ENCODE peak calls at places on chromosome 6, in six cellular contexts. One of them, this sample, is unnamed.

GRCh38 chr6:19327246-19327645 is 509.9 kb upstream of the ID4 start:
- DNase-seq in right atrium auricular region: no peak
- DNase-seq in breast epithelium: no peak
- DNase-seq in keratinocyte: no peak
- DNase-seq in fibroblast of lung: peak; percentile 18
- DNase-seq in epithelial cell of esophagus: peak; percentile 8
- DNase-seq in this sample: no peak

GRCh38 chr6:90026216-90026615 is 131.9 kb downstream of the GJA10 start:
- DNase-seq in right atrium auricular region: no peak
- DNase-seq in breast epithelium: no peak
- DNase-seq in keratinocyte: no peak
- DNase-seq in fibroblast of lung: no peak
- DNase-seq in epithelial cell of esophagus: no peak
- DNase-seq in this sample: no peak

GRCh38 chr6:32073066-32073465 is 34.9 kb downstream of the CYP21A2 start:
- DNase-seq in right atrium auricular region: no peak
- DNase-seq in breast epithelium: no peak
- DNase-seq in keratinocyte: no peak
- DNase-seq in fibroblast of lung: no peak
- DNase-seq in epithelial cell of esophagus: no peak
- DNase-seq in this sample: no peak

GRCh38 chr6:166561766-166562165 is 24.7 kb downstream of the RAMACL start:
- DNase-seq in right atrium auricular region: no peak
- DNase-seq in breast epithelium: no peak
- DNase-seq in keratinocyte: no peak
- DNase-seq in fibroblast of lung: peak; percentile 56
- DNase-seq in epithelial cell of esophagus: no peak
- DNase-seq in this sample: no peak

GRCh38 chr6:11436508-11437096 is 100.9 kb upstream of the TMEM170B start:
- DNase-seq in right atrium auricular region: no peak
- DNase-seq in breast epithelium: no peak
- DNase-seq in keratinocyte: no peak
- DNase-seq in fibroblast of lung: no peak
- DNase-seq in epithelial cell of esophagus: no peak
- DNase-seq in this sample: no peak

GRCh38 chr6:44932651-44933091 is 395.5 kb upstream of the RUNX2 start:
- DNase-seq in right atrium auricular region: no peak
- DNase-seq in breast epithelium: no peak
- DNase-seq in keratinocyte: no peak
- DNase-seq in fibroblast of lung: no peak
- DNase-seq in epithelial cell of esophagus: no peak
- DNase-seq in this sample: peak; percentile 52

GRCh38 chr6:131949615-131949908 is 1.6 kb downstream of the CCN2 start:
- DNase-seq in right atrium auricular region: no peak
- DNase-seq in breast epithelium: no peak
- DNase-seq in keratinocyte: no peak
- DNase-seq in fibroblast of lung: peak; percentile 97
- DNase-seq in epithelial cell of esophagus: no peak
- DNase-seq in this sample: no peak

GRCh38 chr6:148479498-148479897 is 136.9 kb downstream of the SASH1 start:
- DNase-seq in right atrium auricular region: no peak
- DNase-seq in breast epithelium: no peak
- DNase-seq in keratinocyte: no peak
- DNase-seq in fibroblast of lung: no peak
- DNase-seq in epithelial cell of esophagus: no peak
- DNase-seq in this sample: no peak

GRCh38 chr6:47188588-47189021 is 121.1 kb downstream of the TNFRSF21 start:
- DNase-seq in right atrium auricular region: no peak
- DNase-seq in breast epithelium: no peak
- DNase-seq in keratinocyte: peak; percentile 99
- DNase-seq in fibroblast of lung: peak; percentile 57
- DNase-seq in epithelial cell of esophagus: peak; percentile 99
- DNase-seq in this sample: no peak

GRCh38 chr6:75480425-75480824 is 13.2 kb downstream of the FILIP1 start:
- DNase-seq in right atrium auricular region: no peak
- DNase-seq in breast epithelium: no peak
- DNase-seq in keratinocyte: no peak
- DNase-seq in fibroblast of lung: peak; percentile 30
- DNase-seq in epithelial cell of esophagus: no peak
- DNase-seq in this sample: no peak

GRCh38 chr6:2158596-2159271 is 86.7 kb downstream of the GMDS start:
- DNase-seq in right atrium auricular region: no peak
- DNase-seq in breast epithelium: no peak
- DNase-seq in keratinocyte: peak; percentile 13
- DNase-seq in fibroblast of lung: peak; percentile 29
- DNase-seq in epithelial cell of esophagus: peak; percentile 70
- DNase-seq in this sample: no peak

GRCh38 chr6:142633317-142633716 is 311.7 kb downstream of the HIVEP2 start:
- DNase-seq in right atrium auricular region: no peak
- DNase-seq in breast epithelium: no peak
- DNase-seq in keratinocyte: no peak
- DNase-seq in fibroblast of lung: no peak
- DNase-seq in epithelial cell of esophagus: no peak
- DNase-seq in this sample: no peak

GRCh38 chr6:142624978-142625715 is 319.8 kb downstream of the HIVEP2 start:
- DNase-seq in right atrium auricular region: no peak
- DNase-seq in breast epithelium: no peak
- DNase-seq in keratinocyte: peak; percentile 26
- DNase-seq in fibroblast of lung: no peak
- DNase-seq in epithelial cell of esophagus: peak; percentile 69
- DNase-seq in this sample: no peak

GRCh38 chr6:142621822-142622221 is 320.0 kb downstream of the ADGRG6 start:
- DNase-seq in right atrium auricular region: no peak
- DNase-seq in breast epithelium: no peak
- DNase-seq in keratinocyte: no peak
- DNase-seq in fibroblast of lung: no peak
- DNase-seq in epithelial cell of esophagus: no peak
- DNase-seq in this sample: no peak

GRCh38 chr6:142631517-142632385 is 313.2 kb downstream of the HIVEP2 start:
- DNase-seq in right atrium auricular region: no peak
- DNase-seq in breast epithelium: no peak
- DNase-seq in keratinocyte: no peak
- DNase-seq in fibroblast of lung: no peak
- DNase-seq in epithelial cell of esophagus: no peak
- DNase-seq in this sample: no peak

GRCh38 chr6:142627474-142627873 is 317.5 kb downstream of the HIVEP2 start:
- DNase-seq in right atrium auricular region: no peak
- DNase-seq in breast epithelium: no peak
- DNase-seq in keratinocyte: no peak
- DNase-seq in fibroblast of lung: no peak
- DNase-seq in epithelial cell of esophagus: no peak
- DNase-seq in this sample: no peak
- H3K4me3 ChIP-seq in right atrium auricular region: no peak overlapping the region
- H3K4me3 ChIP-seq in breast epithelium: no peak overlapping the region
- H3K4me3 ChIP-seq in keratinocyte: no peak overlapping the region
- H3K4me3 ChIP-seq in fibroblast of lung: no peak overlapping the region
- H3K4me3 ChIP-seq in epithelial cell of esophagus: no peak overlapping the region
- H3K4me3 ChIP-seq in this sample: no peak overlapping the region

DNA sequence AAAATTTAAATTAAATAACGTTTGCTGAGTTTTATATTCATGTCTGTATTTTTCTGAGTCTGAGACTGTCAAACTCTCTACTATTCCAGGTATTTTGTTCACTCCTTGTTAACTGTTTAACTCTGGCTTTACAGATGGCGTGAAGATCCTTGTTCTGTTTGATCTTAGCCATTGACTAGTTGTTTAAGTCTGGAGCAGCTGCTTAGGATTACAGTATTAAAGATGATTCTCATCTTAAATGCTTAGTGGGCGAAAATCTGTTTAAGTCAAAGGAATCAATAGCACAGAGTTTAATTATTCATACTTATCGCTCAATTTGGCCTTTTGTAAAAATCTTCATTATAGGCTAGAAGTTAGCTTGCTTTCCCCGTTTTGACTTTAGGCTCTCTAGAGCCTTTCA is 2.4 kb downstream of the PHACTR2 start:
- DNase-seq in right atrium auricular region: no peak
- DNase-seq in breast epithelium: no peak
- DNase-seq in keratinocyte: no peak
- DNase-seq in fibroblast of lung: peak; percentile 31
- DNase-seq in epithelial cell of esophagus: no peak
- DNase-seq in this sample: no peak
- H3K4me3 ChIP-seq in right atrium auricular region: no peak overlapping the region
- H3K4me3 ChIP-seq in breast epithelium: peak overlapping the region; percentile 74
- H3K4me3 ChIP-seq in keratinocyte: no peak overlapping the region
- H3K4me3 ChIP-seq in fibroblast of lung: peak overlapping the region; percentile 71
- H3K4me3 ChIP-seq in epithelial cell of esophagus: no peak overlapping the region
- H3K4me3 ChIP-seq in this sample: no peak overlapping the region

DNA sequence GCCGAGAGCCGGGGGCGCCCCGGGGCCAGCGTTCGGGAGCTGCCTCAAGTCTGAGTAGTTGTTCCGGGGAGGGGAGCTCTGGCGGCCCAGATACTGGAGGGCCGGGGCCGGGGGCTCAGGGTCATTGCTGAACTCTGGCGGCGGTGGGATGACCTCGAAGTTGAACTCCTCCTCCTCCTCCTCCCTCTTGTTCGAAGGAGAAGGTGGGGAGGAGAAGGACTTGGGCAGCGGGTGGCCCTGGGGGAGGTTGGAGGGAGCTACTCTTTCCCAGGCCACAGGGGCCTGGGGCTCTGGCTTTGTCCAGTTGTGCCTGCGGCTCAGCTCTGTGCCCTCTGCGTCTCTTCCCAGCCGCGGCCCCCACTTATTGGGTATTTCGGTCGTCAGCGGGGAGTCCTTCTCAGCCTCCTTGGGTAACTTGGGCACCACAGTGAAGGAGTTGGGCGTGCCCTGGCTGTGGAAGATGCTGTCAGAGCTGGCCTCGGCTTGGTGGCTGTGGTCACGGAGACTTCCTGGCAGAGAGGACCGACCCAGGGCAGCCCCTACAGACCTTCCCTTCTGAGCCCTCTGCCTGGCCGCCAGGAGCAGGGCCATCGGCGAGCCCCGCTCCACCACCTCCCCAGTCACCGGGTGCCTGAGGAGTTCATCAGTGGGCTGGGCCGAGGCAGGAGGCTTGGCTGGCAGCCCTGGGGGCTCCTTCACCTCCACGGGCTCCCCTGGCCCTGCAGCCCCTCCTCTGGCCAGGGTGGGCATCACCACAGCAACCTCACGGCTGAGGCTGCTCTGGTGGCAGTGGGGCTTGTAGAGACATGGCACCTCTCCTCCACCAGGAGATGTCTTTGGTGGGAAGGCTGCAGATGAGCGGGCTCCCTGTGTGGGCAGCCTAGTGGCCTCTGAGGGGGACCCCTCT is 37.4 kb downstream of the C6orf132 start:
- DNase-seq in right atrium auricular region: no peak
- DNase-seq in breast epithelium: no peak
- DNase-seq in keratinocyte: no peak
- DNase-seq in fibroblast of lung: no peak
- DNase-seq in epithelial cell of esophagus: no peak
- DNase-seq in this sample: no peak
- H3K4me3 ChIP-seq in right atrium auricular region: peak overlapping the region; percentile 28
- H3K4me3 ChIP-seq in breast epithelium: peak overlapping the region; percentile 38
- H3K4me3 ChIP-seq in keratinocyte: no peak overlapping the region
- H3K4me3 ChIP-seq in fibroblast of lung: peak overlapping the region; percentile 50
- H3K4me3 ChIP-seq in epithelial cell of esophagus: no peak overlapping the region
- H3K4me3 ChIP-seq in this sample: no peak overlapping the region

GRCh38 chr6:135866445-135867143 is 15.1 kb downstream of the PDE7B start:
- DNase-seq in right atrium auricular region: no peak
- DNase-seq in breast epithelium: no peak
- DNase-seq in keratinocyte: no peak
- DNase-seq in fibroblast of lung: peak; percentile 21
- DNase-seq in epithelial cell of esophagus: no peak
- DNase-seq in this sample: no peak
- H3K4me3 ChIP-seq in right atrium auricular region: no peak overlapping the region
- H3K4me3 ChIP-seq in breast epithelium: no peak overlapping the region
- H3K4me3 ChIP-seq in keratinocyte: no peak overlapping the region
- H3K4me3 ChIP-seq in fibroblast of lung: no peak overlapping the region
- H3K4me3 ChIP-seq in epithelial cell of esophagus: no peak overlapping the region
- H3K4me3 ChIP-seq in this sample: no peak overlapping the region

GRCh38 chr6:163529605-163530004 is 115.1 kb downstream of the QKI start:
- DNase-seq in right atrium auricular region: no peak
- DNase-seq in breast epithelium: no peak
- DNase-seq in keratinocyte: peak; percentile 26
- DNase-seq in fibroblast of lung: peak; percentile 81
- DNase-seq in epithelial cell of esophagus: peak; percentile 81
- DNase-seq in this sample: no peak
- H3K4me3 ChIP-seq in right atrium auricular region: no peak overlapping the region
- H3K4me3 ChIP-seq in breast epithelium: no peak overlapping the region
- H3K4me3 ChIP-seq in keratinocyte: no peak overlapping the region
- H3K4me3 ChIP-seq in fibroblast of lung: no peak overlapping the region
- H3K4me3 ChIP-seq in epithelial cell of esophagus: no peak overlapping the region
- H3K4me3 ChIP-seq in this sample: no peak overlapping the region

GRCh38 chr6:20851795-20852194 is 317.5 kb downstream of the CDKAL1 start:
- DNase-seq in right atrium auricular region: no peak
- DNase-seq in breast epithelium: no peak
- DNase-seq in keratinocyte: no peak
- DNase-seq in fibroblast of lung: no peak
- DNase-seq in epithelial cell of esophagus: no peak
- DNase-seq in this sample: no peak
- H3K4me3 ChIP-seq in right atrium auricular region: no peak overlapping the region
- H3K4me3 ChIP-seq in breast epithelium: no peak overlapping the region
- H3K4me3 ChIP-seq in keratinocyte: no peak overlapping the region
- H3K4me3 ChIP-seq in fibroblast of lung: no peak overlapping the region
- H3K4me3 ChIP-seq in epithelial cell of esophagus: no peak overlapping the region
- H3K4me3 ChIP-seq in this sample: no peak overlapping the region

GRCh38 chr6:116016846-116017545 is 43.7 kb downstream of the FRK start:
- DNase-seq in right atrium auricular region: no peak
- DNase-seq in breast epithelium: no peak
- DNase-seq in keratinocyte: no peak
- DNase-seq in fibroblast of lung: peak; percentile 90
- DNase-seq in epithelial cell of esophagus: no peak
- DNase-seq in this sample: no peak
- H3K4me3 ChIP-seq in right atrium auricular region: no peak overlapping the region
- H3K4me3 ChIP-seq in breast epithelium: no peak overlapping the region
- H3K4me3 ChIP-seq in keratinocyte: no peak overlapping the region
- H3K4me3 ChIP-seq in fibroblast of lung: peak overlapping the region; percentile 3
- H3K4me3 ChIP-seq in epithelial cell of esophagus: no peak overlapping the region
- H3K4me3 ChIP-seq in this sample: no peak overlapping the region

GRCh38 chr6:7507600-7507999 is 33.9 kb upstream of the DSP start:
- DNase-seq in right atrium auricular region: no peak
- DNase-seq in breast epithelium: no peak
- DNase-seq in keratinocyte: no peak
- DNase-seq in fibroblast of lung: no peak
- DNase-seq in epithelial cell of esophagus: no peak
- DNase-seq in this sample: no peak

GRCh38 chr6:7502743-7503142 is 38.7 kb upstream of the DSP start:
- DNase-seq in right atrium auricular region: no peak
- DNase-seq in breast epithelium: no peak
- DNase-seq in keratinocyte: no peak
- DNase-seq in fibroblast of lung: no peak
- DNase-seq in epithelial cell of esophagus: no peak
- DNase-seq in this sample: no peak

GRCh38 chr6:7500737-7501282 is 40.7 kb upstream of the DSP start:
- DNase-seq in right atrium auricular region: no peak
- DNase-seq in breast epithelium: no peak
- DNase-seq in keratinocyte: no peak
- DNase-seq in fibroblast of lung: no peak
- DNase-seq in epithelial cell of esophagus: no peak
- DNase-seq in this sample: no peak

GRCh38 chr6:7504041-7504440 is 37.4 kb upstream of the DSP start:
- DNase-seq in right atrium auricular region: no peak
- DNase-seq in breast epithelium: no peak
- DNase-seq in keratinocyte: no peak
- DNase-seq in fibroblast of lung: no peak
- DNase-seq in epithelial cell of esophagus: no peak
- DNase-seq in this sample: no peak

GRCh38 chr6:7505196-7505699 is 36.2 kb upstream of the DSP start:
- DNase-seq in right atrium auricular region: no peak
- DNase-seq in breast epithelium: peak; percentile 59
- DNase-seq in keratinocyte: peak; percentile 99
- DNase-seq in fibroblast of lung: peak; percentile 12
- DNase-seq in epithelial cell of esophagus: peak; percentile 100
- DNase-seq in this sample: no peak
- H3K4me3 ChIP-seq in right atrium auricular region: no peak overlapping the region
- H3K4me3 ChIP-seq in breast epithelium: no peak overlapping the region
- H3K4me3 ChIP-seq in keratinocyte: no peak overlapping the region
- H3K4me3 ChIP-seq in fibroblast of lung: no peak overlapping the region
- H3K4me3 ChIP-seq in epithelial cell of esophagus: no peak overlapping the region
- H3K4me3 ChIP-seq in this sample: no peak overlapping the region

GRCh38 chr6:133242761-133243590 is 1.8 kb downstream of the EYA4 start:
- DNase-seq in right atrium auricular region: no peak
- DNase-seq in breast epithelium: no peak
- DNase-seq in keratinocyte: no peak
- DNase-seq in fibroblast of lung: peak; percentile 64
- DNase-seq in epithelial cell of esophagus: peak; percentile 13
- DNase-seq in this sample: no peak
- H3K4me3 ChIP-seq in right atrium auricular region: peak overlapping the region; percentile 63
- H3K4me3 ChIP-seq in breast epithelium: peak overlapping the region; percentile 45
- H3K4me3 ChIP-seq in keratinocyte: no peak overlapping the region
- H3K4me3 ChIP-seq in fibroblast of lung: peak overlapping the region; percentile 72
- H3K4me3 ChIP-seq in epithelial cell of esophagus: peak overlapping the region; percentile 44
- H3K4me3 ChIP-seq in this sample: no peak overlapping the region